ENCODE peak calls at places on chromosomes 12 and 14, in six cellular contexts. D is lung; M is germinal center; J is GM12892; T is CD4-positive, alpha-beta T cell; N is left ventricle myocardium inferior. U is an unnamed sample.

GRCh38 chr14:96702831-96703230 is 94.4 kb upstream of the VRK1 start:
- DNase-seq in D (no peak), M (no peak), J (no peak), T (no peak), N (no peak), U (no peak)

GRCh38 chr12:132429122-132429931 is 60.6 kb upstream of the FBRSL1 start:
- DNase-seq in D (no peak), M (no peak), J (no peak), T (no peak), N (no peak), U (no peak)

GRCh38 chr12:26133508-26133907 is 8.7 kb upstream of the BHLHE41 start:
- DNase-seq in D (no peak), M (no peak), J (no peak), T (no peak), N (no peak), U (no peak)

GRCh38 chr14:54348923-54349615 is 47.7 kb upstream of the CDKN3 start:
- DNase-seq in D (no peak), M (no peak), J (no peak), T (no peak), N (peak), U (no peak)

GRCh38 chr14:91252901-91253794 is 8.6 kb upstream of the GPR68 start:
- DNase-seq in D (no peak), M (peak), J (peak), T (no peak), N (peak), U (peak)

GRCh38 chr14:88823968-88824313 is 510 bp upstream of the TTC8 start:
- DNase-seq in D (no peak), M (no peak), J (no peak), T (no peak), N (no peak), U (no peak)

GRCh38 chr12:92570056-92570753 is 132.6 kb upstream of the PLEKHG7 start:
- DNase-seq in D (peak), M (peak), J (no peak), T (peak), N (no peak), U (peak)

GRCh38 chr12:124928095-124928911 is 13.9 kb upstream of the UBC start:
- DNase-seq in D (peak), M (no peak), J (no peak), T (no peak), N (peak), U (no peak)

GRCh38 chr12:80766897-80767296 is 50.2 kb downstream of the MYF5 start:
- DNase-seq in D (no peak), M (peak), J (no peak), T (no peak), N (no peak), U (peak)

U was measured in GM20000.